ENCODE peak calls at places on chromosomes 11 and 22, in seven cellular contexts. J is GM20000, T is AG04449, I is AG09309, U is uterus, Y is endothelial cell of umbilical vein, H is GM23338. M is an unnamed sample.
A peak's percentile ranks its signal among the peaks of the same experiment; 100 is the strongest.

GRCh38 chr22:46574993-46575914 is 37.8 kb upstream of the CELSR1 start:
- DNase-seq in Y (peak; percentile 64), U (no peak), H (peak; percentile 41), I (no peak), T (no peak), J (no peak), M (no peak)

GRCh38 chr11:126109941-126110731 is 47.5 kb upstream of the CDON start:
- DNase-seq in Y (no peak), T (no peak), H (no peak), I (no peak), U (no peak), J (no peak), M (no peak)

GRCh38 chr11:123457187-123457770 is 27.2 kb downstream of the GRAMD1B start:
- DNase-seq in Y (no peak), J (no peak), T (no peak), I (no peak), H (no peak), U (no peak), M (no peak)

GRCh38 chr11:103939694-103940093 is 96.7 kb upstream of the DDI1 start:
- DNase-seq in U (no peak), Y (no peak), T (no peak), I (no peak), H (no peak), J (no peak), M (no peak)

GRCh38 chr11:94132152-94132558 is 3.5 kb downstream of the PANX1 start:
- DNase-seq in T (no peak), Y (peak; percentile 41), I (no peak), H (no peak), U (peak; percentile 34), J (no peak), M (no peak)

GRCh38 chr11:104570088-104570701 is 328.1 kb downstream of the CASP12 start:
- DNase-seq in Y (peak; percentile 15), T (no peak), I (no peak), H (no peak), U (no peak), J (no peak), M (no peak)

GRCh38 chr11:40183073-40184064 is 1276.1 kb downstream of the LRRC4C start:
- DNase-seq in U (no peak), H (no peak), I (no peak), T (no peak), J (peak; percentile 13), Y (no peak), M (no peak)

GRCh38 chr11:63667993-63668392 is 3.2 kb downstream of the ATL3 start:
- DNase-seq in J (no peak), H (no peak), U (no peak), I (peak; percentile 87), T (peak; percentile 85), Y (peak; percentile 74), M (peak; percentile 58)

GRCh38 chr11:118610773-118611432 is 3.5 kb downstream of the PHLDB1 start:
- DNase-seq in Y (peak; percentile 78), U (peak; percentile 85), I (no peak), H (peak; percentile 94), J (peak; percentile 87), T (no peak), M (peak; percentile 77)

GRCh38 chr11:77471520-77472234 is 2.2 kb downstream of the PAK1 start:
- DNase-seq in T (no peak), U (no peak), J (peak; percentile 43), I (no peak), Y (no peak), H (peak; percentile 63), M (peak; percentile 40)

GRCh38 chr11:115087791-115088190 is 409.5 kb downstream of the NXPE2 start:
- DNase-seq in Y (no peak), I (no peak), J (no peak), U (no peak), H (peak; percentile 59), T (no peak), M (no peak)

GRCh38 chr22:22884010-22884887 is 3.4 kb upstream of the IGLL5 start:
- DNase-seq in Y (peak; percentile 52), I (no peak), U (no peak), H (peak; percentile 88), T (no peak), J (peak; percentile 85), M (peak; percentile 65)
- TF ChIP-seq CTCF in Y (peak; percentile 42), I (peak; percentile 60), U (peak; percentile 27), H (peak; percentile 81), T (peak; percentile 45), J (peak; percentile 81), M (peak; percentile 74)

GRCh38 chr22:41301085-41302015 is at the start of gene ZC3H7B:
- DNase-seq in H (peak; percentile 92), U (peak; percentile 80), T (no peak), Y (peak; percentile 80), I (no peak), J (peak; percentile 98), M (peak; percentile 90)
- TF ChIP-seq CTCF in H (peak; percentile 40), U (peak; percentile 69), T (peak; percentile 75), Y (peak; percentile 39), I (peak; percentile 60), J (peak; percentile 15), M (peak; percentile 57)

DNA sequence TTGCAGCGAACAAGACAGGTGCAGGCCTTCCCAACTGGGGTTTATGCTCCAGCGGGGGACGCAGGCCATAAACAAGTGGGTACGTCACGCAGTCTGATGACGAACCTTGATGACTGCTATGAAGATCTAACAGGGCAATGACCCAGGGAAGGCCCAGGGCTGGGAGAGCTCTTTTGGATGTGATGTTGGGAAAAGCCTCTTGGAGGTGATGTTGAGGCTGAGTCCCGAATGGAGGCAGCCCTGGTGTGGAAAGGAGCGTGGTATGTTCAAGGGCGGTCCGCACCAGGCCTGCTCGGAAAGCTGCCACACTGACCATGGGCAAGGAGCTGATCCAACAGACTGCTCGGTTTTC is 5.8 kb downstream of the FADS2 start:
- DNase-seq in I (no peak), U (no peak), J (no peak), T (no peak), Y (no peak), H (peak; percentile 56), M (peak; percentile 57)
- TF ChIP-seq CTCF in I (no peak), U (no peak), J (no peak), T (no peak), Y (no peak), H (no peak), M (no peak)

GRCh38 chr11:11081786-11082185 is 223.9 kb upstream of the ZBED5 start:
- DNase-seq in I (no peak), T (no peak), U (no peak), Y (no peak), H (peak; percentile 27), J (no peak), M (no peak)
- TF ChIP-seq CTCF in I (no peak), T (no peak), U (no peak), Y (no peak), H (peak; percentile 22), J (no peak), M (no peak)

DNA sequence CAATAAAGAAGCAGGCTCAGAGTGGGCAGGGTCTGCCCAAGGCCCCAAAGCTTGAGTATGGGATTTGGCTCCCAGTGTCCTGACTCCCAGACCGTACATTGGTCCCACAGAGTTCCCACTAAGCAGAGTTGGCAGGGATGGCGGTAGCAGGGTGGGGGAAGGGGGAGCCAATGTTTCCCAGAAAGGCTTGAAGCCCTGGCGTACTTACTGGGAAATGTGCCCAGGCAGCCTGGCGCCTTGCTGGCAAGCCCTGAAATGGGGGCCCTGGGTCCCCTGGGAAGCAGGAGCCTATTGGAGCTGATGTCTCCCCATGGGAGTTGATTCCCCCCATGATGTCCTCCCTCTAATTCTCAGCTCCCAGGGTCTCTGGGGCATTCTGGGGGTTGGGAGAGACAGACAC is 9.3 kb downstream of the ARHGEF17 start:
- DNase-seq in T (no peak), U (peak; percentile 74), I (no peak), H (no peak), J (no peak), Y (no peak), M (peak; percentile 67)
- TF ChIP-seq CTCF in T (no peak), U (no peak), I (no peak), H (no peak), J (no peak), Y (no peak), M (no peak)

GRCh38 chr11:5521540-5521939 is 5.0 kb upstream of the UBQLNL start:
- DNase-seq in H (no peak), J (no peak), Y (no peak), T (no peak), U (no peak), I (no peak), M (no peak)
- TF ChIP-seq CTCF in H (no peak), J (no peak), Y (no peak), T (no peak), U (no peak), I (no peak), M (no peak)

DNA sequence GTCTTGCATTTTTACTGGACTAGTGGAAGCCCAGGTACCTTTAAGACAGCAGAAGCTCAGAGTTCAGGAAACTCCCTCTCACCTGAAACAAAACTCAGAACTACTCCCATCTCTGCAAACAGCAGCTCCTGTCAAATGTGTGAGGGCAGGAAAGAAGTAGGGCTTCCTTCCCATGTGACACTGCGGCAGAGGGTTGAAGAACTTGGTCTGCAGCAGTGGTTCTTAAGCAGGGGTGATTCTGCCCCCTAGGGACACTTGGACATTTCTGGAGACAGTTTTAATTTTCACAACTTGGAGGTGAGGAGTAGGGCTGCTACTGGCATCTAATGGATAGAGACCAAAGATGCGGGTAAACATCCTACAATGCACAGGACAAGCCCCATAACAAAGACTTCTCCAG is 63.4 kb downstream of the RCN1 start:
- DNase-seq in I (peak; percentile 1), J (peak; percentile 28), U (no peak), T (no peak), Y (peak; percentile 55), H (peak; percentile 14), M (no peak)
- TF ChIP-seq CTCF in I (peak; percentile 39), J (no peak), U (no peak), T (no peak), Y (peak; percentile 23), H (peak; percentile 48), M (peak; percentile 35)

M was measured in A673.